ENCODE peak calls at places on chromosomes 13 and 19, in eight cellular contexts. Y, O, W, B, C, T, X and U are unnamed samples.

GRCh38 chr19:39009001-39009400 is 23.3 kb downstream of the FBXO27 start:
- DNase-seq in O (no peak), C (no peak), B (no peak), Y (no peak), X (no peak), T (no peak), W (no peak), U (no peak)

GRCh38 chr19:5956728-5957127 is 21.2 kb downstream of the RANBP3 start:
- DNase-seq in T (no peak), W (no peak), X (no peak), O (no peak), B (no peak), C (no peak), Y (no peak), U (no peak)

GRCh38 chr19:29969891-29970290 is 27.9 kb downstream of the URI1 start:
- DNase-seq in C (no peak), W (no peak), X (no peak), Y (no peak), O (no peak), B (no peak), T (no peak), U (no peak)

GRCh38 chr19:50723069-50723468 is at the start of gene CLEC11A:
- DNase-seq in W (no peak), B (peak; percentile 40), O (no peak), Y (peak; percentile 92), X (no peak), C (no peak), T (no peak), U (no peak)

GRCh38 chr13:73496711-73497110 is 437.9 kb downstream of the KLF5 start:
- DNase-seq in X (no peak), W (no peak), B (no peak), O (no peak), C (no peak), T (no peak), Y (no peak), U (no peak)

GRCh38 chr19:51676566-51677083 is 16.5 kb upstream of the SPACA6 start:
- DNase-seq in O (no peak), B (no peak), X (no peak), W (no peak), Y (no peak), C (peak; percentile 48), T (peak; percentile 18), U (no peak)

GRCh38 chr13:66665991-66666390 is 564.1 kb downstream of the PCDH9 start:
- DNase-seq in W (peak; percentile 41), B (peak; percentile 66), Y (peak; percentile 12), X (no peak), T (no peak), C (no peak), O (no peak), U (no peak)

GRCh38 chr19:12090807-12091206 is 26.3 kb downstream of the ZNF844 start:
- DNase-seq in T (peak; percentile 60), B (peak; percentile 61), W (peak; percentile 38), Y (peak; percentile 78), X (peak; percentile 77), C (peak; percentile 29), O (peak; percentile 55), U (peak; percentile 5)